ENCODE peak calls at places on chromosome 15, in nine cellular contexts. T, I, K, R, M, E, W, Z and N are unnamed samples.
A peak's percentile ranks its signal among the peaks of the same experiment; 100 is the strongest.

GRCh38 chr15:70974004-70974832 is 81.6 kb downstream of the LRRC49 start:
- DNase-seq in T (no peak), I (no peak), K (no peak), R (peak; percentile 45), M (no peak), E (peak; percentile 22), W (no peak), Z (no peak), N (peak; percentile 17)

GRCh38 chr15:80246425-80246894 is 5.6 kb downstream of the CTXND1 start:
- DNase-seq in T (no peak), I (no peak), K (no peak), R (no peak), M (peak; percentile 59), E (no peak), W (no peak), Z (no peak), N (no peak)

GRCh38 chr15:79082363-79083070 is 8.1 kb downstream of the RASGRF1 start:
- DNase-seq in T (no peak), I (no peak), K (no peak), R (no peak), M (no peak), E (no peak), W (no peak), Z (no peak), N (no peak)

GRCh38 chr15:29021901-29022300 is 136.1 kb downstream of the APBA2 start:
- DNase-seq in T (no peak), I (no peak), K (no peak), R (no peak), M (no peak), E (no peak), W (no peak), Z (no peak), N (no peak)

GRCh38 chr15:60374628-60375081 is 23.1 kb downstream of the ANXA2 start:
- DNase-seq in T (no peak), I (no peak), K (no peak), R (peak; percentile 96), M (peak; percentile 76), E (peak; percentile 88), W (no peak), Z (no peak), N (peak; percentile 88)

GRCh38 chr15:67792250-67792942 is 32.9 kb upstream of the SKOR1 start:
- DNase-seq in T (no peak), I (no peak), K (no peak), R (no peak), M (no peak), E (no peak), W (no peak), Z (no peak), N (peak; percentile 12)

GRCh38 chr15:83057660-83058376 is 9.2 kb downstream of the BTBD1 start:
- DNase-seq in T (no peak), I (no peak), K (no peak), R (no peak), M (peak; percentile 40), E (no peak), W (no peak), Z (no peak), N (no peak)

GRCh38 chr15:69200773-69201745 is 40.6 kb downstream of the GLCE start:
- DNase-seq in T (no peak), I (no peak), K (no peak), R (peak; percentile 48), M (no peak), E (no peak), W (no peak), Z (no peak), N (no peak)

GRCh38 chr15:66682865-66683264 is 19.2 kb upstream of the SMAD6 start:
- DNase-seq in T (no peak), I (no peak), K (no peak), R (no peak), M (no peak), E (no peak), W (no peak), Z (no peak), N (no peak)

GRCh38 chr15:23095796-23096195 is 40.8 kb downstream of the GOLGA6L1 start:
- DNase-seq in T (no peak), I (no peak), K (no peak), R (no peak), M (no peak), E (no peak), W (no peak), Z (no peak), N (no peak)

GRCh38 chr15:75736256-75736655 is 23.6 kb upstream of the CSPG4 start:
- DNase-seq in T (no peak), I (no peak), K (no peak), R (no peak), M (no peak), E (no peak), W (no peak), Z (no peak), N (no peak)

GRCh38 chr15:51227967-51228783 is 110.2 kb downstream of the CYP19A1 start:
- DNase-seq in T (peak; percentile 76), I (no peak), K (no peak), R (peak; percentile 54), M (peak; percentile 60), E (peak; percentile 72), W (no peak), Z (no peak), N (peak; percentile 88)

GRCh38 chr15:62262305-62262941 is 97.3 kb upstream of the C2CD4B start:
- DNase-seq in T (no peak), I (no peak), K (no peak), R (no peak), M (no peak), E (no peak), W (no peak), Z (no peak), N (no peak)

GRCh38 chr15:82810863-82811421 is 1.5 kb downstream of the WHAMM start:
- DNase-seq in T (peak; percentile 45), I (no peak), K (no peak), R (no peak), M (no peak), E (no peak), W (no peak), Z (no peak), N (no peak)

GRCh38 chr15:55241193-55241592 is 44.5 kb upstream of the RSL24D1 start:
- DNase-seq in T (no peak), I (no peak), K (no peak), R (no peak), M (no peak), E (no peak), W (no peak), Z (no peak), N (no peak)

GRCh38 chr15:39153718-39154117 is 427.2 kb upstream of the THBS1 start:
- DNase-seq in T (no peak), I (no peak), K (no peak), R (no peak), M (no peak), E (no peak), W (no peak), Z (no peak), N (no peak)

GRCh38 chr15:100596792-100597191 is 5.2 kb downstream of the LINS1 start:
- DNase-seq in T (peak; percentile 74), I (peak; percentile 61), K (no peak), R (no peak), M (no peak), E (no peak), W (peak; percentile 56), Z (no peak), N (peak; percentile 49)

GRCh38 chr15:70519616-70520015 is 243.7 kb downstream of the UACA start:
- DNase-seq in T (no peak), I (no peak), K (no peak), R (no peak), M (no peak), E (no peak), W (no peak), Z (no peak), N (no peak)

GRCh38 chr15:45157056-45157455 is 27.3 kb downstream of the DUOX1 start:
- DNase-seq in T (no peak), I (no peak), K (no peak), R (no peak), M (no peak), E (no peak), W (no peak), Z (no peak), N (peak; percentile 72)

GRCh38 chr15:25022233-25022632 is 67.4 kb downstream of the SNRPN start:
- DNase-seq in T (no peak), I (no peak), K (no peak), R (no peak), M (no peak), E (no peak), W (no peak), Z (no peak), N (no peak)
- TF ChIP-seq CTCF in T (no peak), I (no peak), K (no peak), R (no peak), M (no peak), E (no peak), W (no peak), Z (no peak), N (no peak)

GRCh38 chr15:89761929-89762328 is 10.9 kb upstream of the MESP1 start:
- DNase-seq in T (no peak), I (no peak), K (no peak), R (no peak), M (no peak), E (no peak), W (no peak), Z (no peak), N (no peak)
- H3K27ac ChIP-seq in T (no peak overlapping the region), I (no peak overlapping the region), K (no peak overlapping the region), R (no peak overlapping the region), M (no peak overlapping the region), E (peak overlapping the region; percentile 49), W (no peak overlapping the region), Z (no peak overlapping the region), N (peak overlapping the region; percentile 68)

GRCh38 chr15:32842081-32842480 is 124.3 kb downstream of the GREM1 start:
- DNase-seq in T (no peak), I (no peak), K (no peak), R (no peak), M (no peak), E (no peak), W (no peak), Z (no peak), N (no peak)

GRCh38 chr15:32843211-32843907 is 125.6 kb downstream of the GREM1 start:
- DNase-seq in T (no peak), I (no peak), K (no peak), R (no peak), M (no peak), E (no peak), W (no peak), Z (no peak), N (no peak)

GRCh38 chr15:32840481-32841245 is 122.9 kb downstream of the GREM1 start:
- DNase-seq in T (no peak), I (no peak), K (no peak), R (no peak), M (no peak), E (no peak), W (no peak), Z (no peak), N (no peak)

GRCh38 chr15:32838820-32839219 is 121.0 kb downstream of the GREM1 start:
- DNase-seq in T (no peak), I (no peak), K (no peak), R (no peak), M (peak; percentile 22), E (peak; percentile 29), W (no peak), Z (peak; percentile 81), N (no peak)

GRCh38 chr15:32844118-32844711 is 126.4 kb downstream of the GREM1 start:
- DNase-seq in T (no peak), I (no peak), K (no peak), R (peak; percentile 40), M (no peak), E (peak; percentile 40), W (no peak), Z (no peak), N (peak; percentile 30)
- TF ChIP-seq CTCF in T (peak; percentile 58), I (peak; percentile 54), K (peak; percentile 68), R (peak; percentile 45), M (peak; percentile 76), E (peak; percentile 77), W (peak; percentile 60), Z (peak; percentile 51), N (peak; percentile 77)

GRCh38 chr15:59250249-59250648 is 43.6 kb downstream of the LDHAL6B start:
- DNase-seq in T (no peak), I (no peak), K (no peak), R (no peak), M (no peak), E (no peak), W (no peak), Z (no peak), N (no peak)
- H3K27ac ChIP-seq in T (peak overlapping the region; percentile 73), I (peak overlapping the region; percentile 55), K (peak overlapping the region; percentile 5), R (no peak overlapping the region), M (no peak overlapping the region), E (peak overlapping the region; percentile 87), W (no peak overlapping the region), Z (no peak overlapping the region), N (peak overlapping the region; percentile 15)